ENCODE peak calls at places on chromosomes 3 and 15, in six cellular contexts. One of them, this sample, is unnamed.

GRCh38 chr3:180382781-180383180 is 219.2 kb upstream of the TTC14 start:
- DNase-seq in K562: no peak
- DNase-seq in HepG2: no peak
- DNase-seq in HCT116: no peak
- DNase-seq in H1: no peak
- DNase-seq in GM12878: no peak
- DNase-seq in this sample: no peak

GRCh38 chr3:35088943-35089342 is 550.4 kb upstream of the ARPP21 start:
- DNase-seq in K562: no peak
- DNase-seq in HepG2: no peak
- DNase-seq in HCT116: no peak
- DNase-seq in H1: no peak
- DNase-seq in GM12878: no peak
- DNase-seq in this sample: no peak

GRCh38 chr15:45157974-45158373 is 28.2 kb downstream of the DUOX1 start:
- DNase-seq in K562: peak; percentile 34
- DNase-seq in HepG2: no peak
- DNase-seq in HCT116: no peak
- DNase-seq in H1: no peak
- DNase-seq in GM12878: no peak
- DNase-seq in this sample: no peak

GRCh38 chr3:149813367-149814281 is 609 bp downstream of the RNF13 start:
- DNase-seq in K562: peak; percentile 46
- DNase-seq in HepG2: peak; percentile 47
- DNase-seq in HCT116: no peak
- DNase-seq in H1: no peak
- DNase-seq in GM12878: no peak
- DNase-seq in this sample: peak; percentile 24

GRCh38 chr3:74614133-74614967 is at the start of gene CNTN3:
- DNase-seq in K562: no peak
- DNase-seq in HepG2: no peak
- DNase-seq in HCT116: no peak
- DNase-seq in H1: no peak
- DNase-seq in GM12878: no peak
- DNase-seq in this sample: peak; percentile 89

GRCh38 chr15:45126535-45127158 is 3.0 kb downstream of the DUOXA1 start:
- DNase-seq in K562: peak; percentile 48
- DNase-seq in HepG2: peak; percentile 25
- DNase-seq in HCT116: peak; percentile 36
- DNase-seq in H1: no peak
- DNase-seq in GM12878: no peak
- DNase-seq in this sample: no peak

GRCh38 chr3:146184616-146185015 is 23.6 kb upstream of the PLOD2 start:
- DNase-seq in K562: no peak
- DNase-seq in HepG2: no peak
- DNase-seq in HCT116: peak; percentile 45
- DNase-seq in H1: no peak
- DNase-seq in GM12878: no peak
- DNase-seq in this sample: no peak

GRCh38 chr3:149479621-149480325 is 5.3 kb downstream of the TM4SF4 start:
- DNase-seq in K562: no peak
- DNase-seq in HepG2: no peak
- DNase-seq in HCT116: no peak
- DNase-seq in H1: no peak
- DNase-seq in GM12878: no peak
- DNase-seq in this sample: no peak

GRCh38 chr15:28955686-28956421 is 70.1 kb downstream of the APBA2 start:
- DNase-seq in K562: peak; percentile 75
- DNase-seq in HepG2: no peak
- DNase-seq in HCT116: no peak
- DNase-seq in H1: no peak
- DNase-seq in GM12878: no peak
- DNase-seq in this sample: no peak

GRCh38 chr3:143309622-143310190 is 190.1 kb downstream of the CHST2 start:
- DNase-seq in K562: no peak
- DNase-seq in HepG2: no peak
- DNase-seq in HCT116: no peak
- DNase-seq in H1: no peak
- DNase-seq in GM12878: no peak
- DNase-seq in this sample: no peak

GRCh38 chr3:144287001-144287400 is 315.4 kb downstream of the DIPK2A start:
- DNase-seq in K562: no peak
- DNase-seq in HepG2: no peak
- DNase-seq in HCT116: no peak
- DNase-seq in H1: no peak
- DNase-seq in GM12878: no peak
- DNase-seq in this sample: no peak

DNA sequence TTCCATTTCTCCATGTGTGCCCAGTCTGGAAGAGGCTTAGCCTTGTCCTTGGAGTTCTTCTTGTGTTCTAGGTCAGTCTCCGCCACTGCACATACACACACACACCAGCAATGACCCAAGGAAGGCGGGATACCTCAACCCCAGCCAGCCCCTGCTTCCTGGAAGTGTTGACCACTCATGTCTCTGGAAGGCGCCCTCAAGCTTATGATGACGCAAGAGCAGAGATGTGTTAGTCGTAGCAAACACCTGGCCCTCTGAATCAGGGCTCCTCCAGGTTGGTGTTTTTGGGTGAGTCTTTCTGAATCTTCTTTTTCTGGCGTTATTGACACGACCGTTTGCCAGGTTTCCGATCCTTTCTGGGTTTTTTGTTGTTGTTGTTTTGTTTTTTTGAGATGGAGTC is 262.5 kb upstream of the PROK2 start:
- DNase-seq in K562: no peak
- DNase-seq in HepG2: no peak
- DNase-seq in HCT116: no peak
- DNase-seq in H1: no peak
- DNase-seq in GM12878: no peak
- DNase-seq in this sample: no peak
- TF ChIP-seq RAD21 in K562: no peak
- TF ChIP-seq RAD21 in HepG2: no peak
- TF ChIP-seq RAD21 in HCT116: no peak
- TF ChIP-seq RAD21 in H1: no peak
- TF ChIP-seq RAD21 in GM12878: no peak
- TF ChIP-seq RAD21 in this sample: no peak

DNA sequence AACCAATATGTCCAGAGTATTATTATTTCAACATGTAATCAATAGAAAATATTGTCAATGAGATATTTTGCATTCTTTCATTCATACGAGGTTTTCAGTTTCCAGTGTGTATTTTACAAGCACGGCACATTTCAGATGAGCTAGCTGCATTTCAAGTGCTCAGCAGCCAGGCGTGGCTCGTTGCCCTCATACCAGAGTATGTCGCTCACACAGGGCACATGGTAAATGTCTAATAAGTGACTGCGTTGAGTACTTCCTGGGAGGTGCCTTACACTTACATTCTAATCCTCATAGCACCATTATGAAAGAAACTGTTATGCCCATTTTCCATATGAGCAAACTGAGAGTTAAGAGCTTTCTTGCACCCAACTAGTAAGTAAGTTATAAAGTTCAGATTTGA is 47.4 kb downstream of the TMEM266 start:
- DNase-seq in K562: no peak
- DNase-seq in HepG2: no peak
- DNase-seq in HCT116: no peak
- DNase-seq in H1: no peak
- DNase-seq in GM12878: no peak
- DNase-seq in this sample: no peak
- TF ChIP-seq YY1 in K562: no peak
- TF ChIP-seq YY1 in HepG2: no peak
- TF ChIP-seq YY1 in HCT116: no peak
- TF ChIP-seq YY1 in H1: no peak
- TF ChIP-seq YY1 in GM12878: no peak
- TF ChIP-seq YY1 in this sample: no peak

DNA sequence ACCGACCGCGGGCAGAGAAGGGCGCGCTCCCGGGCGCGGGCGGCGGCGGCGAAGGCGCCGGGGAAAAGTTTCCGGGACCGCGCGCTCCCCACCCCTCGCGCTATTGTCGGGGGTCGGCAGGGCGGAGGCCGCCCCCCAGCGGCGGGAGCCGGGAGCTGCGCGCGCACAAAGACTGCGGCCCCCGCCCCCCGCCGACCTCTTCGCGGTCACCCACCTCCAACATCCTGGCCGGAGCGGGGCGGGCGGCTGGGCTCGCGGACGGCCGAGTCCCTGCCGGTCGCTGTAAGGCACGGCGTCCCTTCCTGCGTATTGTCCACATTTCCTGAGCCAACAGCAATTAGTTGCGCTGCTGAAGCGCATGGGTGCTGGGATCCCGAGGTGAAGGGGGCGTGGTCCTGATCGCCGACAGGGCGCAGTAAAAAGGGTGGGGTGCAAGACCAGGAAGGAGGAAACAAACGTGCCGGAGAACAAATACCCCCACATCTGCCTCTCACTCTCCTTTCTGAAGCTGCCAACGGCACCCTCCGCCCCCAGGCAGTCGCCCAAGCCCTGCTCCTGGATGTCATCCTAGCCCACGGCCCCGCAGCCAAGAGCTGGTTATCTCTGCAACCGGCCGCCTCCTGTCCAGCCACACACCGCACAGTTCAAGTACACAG is at the start of gene TMEM44:
- DNase-seq in K562: peak; percentile 87
- DNase-seq in HepG2: peak; percentile 84
- DNase-seq in HCT116: peak; percentile 72
- DNase-seq in H1: peak; percentile 46
- DNase-seq in GM12878: peak; percentile 27
- DNase-seq in this sample: peak; percentile 98
- TF ChIP-seq RAD21 in K562: peak; percentile 69
- TF ChIP-seq RAD21 in HepG2: peak; percentile 89
- TF ChIP-seq RAD21 in HCT116: peak; percentile 57
- TF ChIP-seq RAD21 in H1: peak; percentile 26
- TF ChIP-seq RAD21 in GM12878: peak; percentile 49
- TF ChIP-seq RAD21 in this sample: peak; percentile 58

GRCh38 chr15:90981681-90982080 is 12.7 kb downstream of the PRC1 start:
- DNase-seq in K562: no peak
- DNase-seq in HepG2: no peak
- DNase-seq in HCT116: no peak
- DNase-seq in H1: no peak
- DNase-seq in GM12878: peak; percentile 53
- DNase-seq in this sample: no peak

GRCh38 chr15:90979582-90979981 is 14.8 kb downstream of the PRC1 start:
- DNase-seq in K562: no peak
- DNase-seq in HepG2: no peak
- DNase-seq in HCT116: no peak
- DNase-seq in H1: no peak
- DNase-seq in GM12878: no peak
- DNase-seq in this sample: no peak

GRCh38 chr15:90987561-90988141 is 6.7 kb downstream of the PRC1 start:
- DNase-seq in K562: no peak
- DNase-seq in HepG2: no peak
- DNase-seq in HCT116: no peak
- DNase-seq in H1: no peak
- DNase-seq in GM12878: no peak
- DNase-seq in this sample: no peak

GRCh38 chr15:90986790-90987507 is 7.4 kb downstream of the PRC1 start:
- DNase-seq in K562: no peak
- DNase-seq in HepG2: no peak
- DNase-seq in HCT116: no peak
- DNase-seq in H1: no peak
- DNase-seq in GM12878: no peak
- DNase-seq in this sample: no peak

GRCh38 chr15:90982135-90982534 is 12.2 kb downstream of the PRC1 start:
- DNase-seq in K562: no peak
- DNase-seq in HepG2: no peak
- DNase-seq in HCT116: no peak
- DNase-seq in H1: no peak
- DNase-seq in GM12878: no peak
- DNase-seq in this sample: no peak
- TF ChIP-seq YY1 in K562: no peak
- TF ChIP-seq YY1 in HepG2: no peak
- TF ChIP-seq YY1 in HCT116: no peak
- TF ChIP-seq YY1 in H1: no peak
- TF ChIP-seq YY1 in GM12878: no peak
- TF ChIP-seq YY1 in this sample: no peak

GRCh38 chr15:87294854-87295253 is 961.7 kb downstream of the NTRK3 start:
- DNase-seq in K562: no peak
- DNase-seq in HepG2: no peak
- DNase-seq in HCT116: no peak
- DNase-seq in H1: no peak
- DNase-seq in GM12878: no peak
- DNase-seq in this sample: no peak

GRCh38 chr15:87287156-87287555 is 969.4 kb downstream of the NTRK3 start:
- DNase-seq in K562: no peak
- DNase-seq in HepG2: no peak
- DNase-seq in HCT116: no peak
- DNase-seq in H1: no peak
- DNase-seq in GM12878: no peak
- DNase-seq in this sample: no peak

GRCh38 chr15:87293016-87293415 is 963.5 kb downstream of the NTRK3 start:
- DNase-seq in K562: no peak
- DNase-seq in HepG2: no peak
- DNase-seq in HCT116: no peak
- DNase-seq in H1: no peak
- DNase-seq in GM12878: no peak
- DNase-seq in this sample: no peak
- TF ChIP-seq RAD21 in K562: no peak
- TF ChIP-seq RAD21 in HepG2: no peak
- TF ChIP-seq RAD21 in HCT116: no peak
- TF ChIP-seq RAD21 in H1: no peak
- TF ChIP-seq RAD21 in GM12878: no peak
- TF ChIP-seq RAD21 in this sample: no peak

GRCh38 chr3:5497497-5497896 is 310.0 kb downstream of the EDEM1 start:
- DNase-seq in K562: no peak
- DNase-seq in HepG2: no peak
- DNase-seq in HCT116: no peak
- DNase-seq in H1: no peak
- DNase-seq in GM12878: no peak
- DNase-seq in this sample: no peak

GRCh38 chr3:5494913-5495519 is 307.5 kb downstream of the EDEM1 start:
- DNase-seq in K562: peak; percentile 63
- DNase-seq in HepG2: no peak
- DNase-seq in HCT116: no peak
- DNase-seq in H1: no peak
- DNase-seq in GM12878: no peak
- DNase-seq in this sample: no peak

GRCh38 chr3:5503136-5503535 is 315.6 kb downstream of the EDEM1 start:
- DNase-seq in K562: no peak
- DNase-seq in HepG2: no peak
- DNase-seq in HCT116: no peak
- DNase-seq in H1: no peak
- DNase-seq in GM12878: no peak
- DNase-seq in this sample: no peak

GRCh38 chr3:5498981-5499380 is 311.5 kb downstream of the EDEM1 start:
- DNase-seq in K562: no peak
- DNase-seq in HepG2: no peak
- DNase-seq in HCT116: no peak
- DNase-seq in H1: no peak
- DNase-seq in GM12878: no peak
- DNase-seq in this sample: no peak

GRCh38 chr3:5499404-5499803 is 311.9 kb downstream of the EDEM1 start:
- DNase-seq in K562: no peak
- DNase-seq in HepG2: no peak
- DNase-seq in HCT116: no peak
- DNase-seq in H1: no peak
- DNase-seq in GM12878: peak; percentile 39
- DNase-seq in this sample: no peak
- TF ChIP-seq YY1 in K562: no peak
- TF ChIP-seq YY1 in HepG2: no peak
- TF ChIP-seq YY1 in HCT116: no peak
- TF ChIP-seq YY1 in H1: no peak
- TF ChIP-seq YY1 in GM12878: no peak
- TF ChIP-seq YY1 in this sample: no peak

This sample was measured in SK-N-SH.